ENCODE peak calls at places on chromosome 20, in seven cellular contexts. One of them, this sample, is unnamed.

GRCh38 chr20:63488331-63489251 is 10.3 kb downstream of the EEF1A2 start:
- DNase-seq in spleen: no peak
- DNase-seq in stimulated activated CD8-positive, alpha-beta memory T cell treated with anti-CD3 and anti-CD28 coated beads, Interleukin-15, amount 100 ng/mL, for 1 hour: no peak
- DNase-seq in ovary: no peak
- DNase-seq in NCI-H1092 treated with DMSO at 0.1 percent for 48 hours: no peak
- DNase-seq in effector memory CD8-positive, alpha-beta T cell: no peak
- DNase-seq in GM20000: no peak
- DNase-seq in this sample: no peak

GRCh38 chr20:48905322-48905647 is 16.2 kb upstream of the ARFGEF2 start:
- DNase-seq in stimulated activated CD8-positive, alpha-beta memory T cell treated with anti-CD3 and anti-CD28 coated beads, Interleukin-15, amount 100 ng/mL, for 1 hour: no peak
- DNase-seq in ovary: no peak
- DNase-seq in effector memory CD8-positive, alpha-beta T cell: no peak
- DNase-seq in NCI-H1092 treated with DMSO at 0.1 percent for 48 hours: no peak
- DNase-seq in GM20000: no peak
- DNase-seq in spleen: no peak
- DNase-seq in this sample: no peak

GRCh38 chr20:51446656-51447055 is 95.9 kb downstream of the NFATC2 start:
- DNase-seq in spleen: peak
- DNase-seq in ovary: peak
- DNase-seq in GM20000: no peak
- DNase-seq in NCI-H1092 treated with DMSO at 0.1 percent for 48 hours: no peak
- DNase-seq in effector memory CD8-positive, alpha-beta T cell: no peak
- DNase-seq in stimulated activated CD8-positive, alpha-beta memory T cell treated with anti-CD3 and anti-CD28 coated beads, Interleukin-15, amount 100 ng/mL, for 1 hour: no peak
- DNase-seq in this sample: no peak

GRCh38 chr20:57443866-57444265 is 52.7 kb downstream of the RBM38 start:
- DNase-seq in spleen: no peak
- DNase-seq in ovary: no peak
- DNase-seq in stimulated activated CD8-positive, alpha-beta memory T cell treated with anti-CD3 and anti-CD28 coated beads, Interleukin-15, amount 100 ng/mL, for 1 hour: no peak
- DNase-seq in GM20000: no peak
- DNase-seq in NCI-H1092 treated with DMSO at 0.1 percent for 48 hours: no peak
- DNase-seq in effector memory CD8-positive, alpha-beta T cell: no peak
- DNase-seq in this sample: no peak

GRCh38 chr20:17640146-17640874 is 41.7 kb downstream of the RRBP1 start:
- DNase-seq in NCI-H1092 treated with DMSO at 0.1 percent for 48 hours: no peak
- DNase-seq in GM20000: no peak
- DNase-seq in spleen: no peak
- DNase-seq in effector memory CD8-positive, alpha-beta T cell: no peak
- DNase-seq in ovary: no peak
- DNase-seq in stimulated activated CD8-positive, alpha-beta memory T cell treated with anti-CD3 and anti-CD28 coated beads, Interleukin-15, amount 100 ng/mL, for 1 hour: no peak
- DNase-seq in this sample: no peak

GRCh38 chr20:2874456-2874855 is 1.2 kb downstream of the PTPRA start:
- DNase-seq in stimulated activated CD8-positive, alpha-beta memory T cell treated with anti-CD3 and anti-CD28 coated beads, Interleukin-15, amount 100 ng/mL, for 1 hour: no peak
- DNase-seq in effector memory CD8-positive, alpha-beta T cell: no peak
- DNase-seq in spleen: no peak
- DNase-seq in ovary: no peak
- DNase-seq in NCI-H1092 treated with DMSO at 0.1 percent for 48 hours: no peak
- DNase-seq in GM20000: no peak
- DNase-seq in this sample: no peak

GRCh38 chr20:60792941-60793340 is 459.1 kb upstream of the CDH4 start:
- DNase-seq in spleen: no peak
- DNase-seq in ovary: no peak
- DNase-seq in NCI-H1092 treated with DMSO at 0.1 percent for 48 hours: no peak
- DNase-seq in stimulated activated CD8-positive, alpha-beta memory T cell treated with anti-CD3 and anti-CD28 coated beads, Interleukin-15, amount 100 ng/mL, for 1 hour: no peak
- DNase-seq in GM20000: no peak
- DNase-seq in effector memory CD8-positive, alpha-beta T cell: no peak
- DNase-seq in this sample: no peak

GRCh38 chr20:49715466-49715865 is 1.8 kb upstream of the B4GALT5 start:
- DNase-seq in stimulated activated CD8-positive, alpha-beta memory T cell treated with anti-CD3 and anti-CD28 coated beads, Interleukin-15, amount 100 ng/mL, for 1 hour: no peak
- DNase-seq in effector memory CD8-positive, alpha-beta T cell: no peak
- DNase-seq in spleen: no peak
- DNase-seq in NCI-H1092 treated with DMSO at 0.1 percent for 48 hours: no peak
- DNase-seq in GM20000: no peak
- DNase-seq in ovary: no peak
- DNase-seq in this sample: no peak

GRCh38 chr20:46573788-46574581 is 23.5 kb upstream of the OCSTAMP start:
- DNase-seq in spleen: no peak
- DNase-seq in ovary: no peak
- DNase-seq in stimulated activated CD8-positive, alpha-beta memory T cell treated with anti-CD3 and anti-CD28 coated beads, Interleukin-15, amount 100 ng/mL, for 1 hour: no peak
- DNase-seq in NCI-H1092 treated with DMSO at 0.1 percent for 48 hours: no peak
- DNase-seq in effector memory CD8-positive, alpha-beta T cell: no peak
- DNase-seq in GM20000: no peak
- DNase-seq in this sample: no peak